ENCODE peak calls at places on chromosomes 5 and 9, in five cellular contexts. One of them, this sample, is unnamed.
A peak's percentile ranks its signal among the peaks of the same experiment; 100 is the strongest.

GRCh38 chr5:59069438-59070079 is 486.7 kb downstream of the RAB3C start:
- DNase-seq in Peyer's patch: no peak
- DNase-seq in heart right ventricle: peak; percentile 37
- DNase-seq in Panc1: no peak
- DNase-seq in lower lobe of right lung: no peak
- DNase-seq in this sample: peak; percentile 66

GRCh38 chr5:131635755-131636479 is 888 bp upstream of the RAPGEF6 start:
- DNase-seq in Peyer's patch: no peak
- DNase-seq in heart right ventricle: no peak
- DNase-seq in Panc1: no peak
- DNase-seq in lower lobe of right lung: no peak
- DNase-seq in this sample: no peak

GRCh38 chr5:1502046-1502736 is 21.6 kb downstream of the LPCAT1 start:
- DNase-seq in Peyer's patch: no peak
- DNase-seq in heart right ventricle: peak; percentile 36
- DNase-seq in Panc1: no peak
- DNase-seq in lower lobe of right lung: peak; percentile 87
- DNase-seq in this sample: peak; percentile 66

GRCh38 chr5:137960141-137960540 is 70.9 kb downstream of the PKD2L2 start:
- DNase-seq in Peyer's patch: no peak
- DNase-seq in heart right ventricle: no peak
- DNase-seq in Panc1: no peak
- DNase-seq in lower lobe of right lung: no peak
- DNase-seq in this sample: no peak

GRCh38 chr5:135980650-135981049 is 25.9 kb upstream of the LECT2 start:
- DNase-seq in Peyer's patch: no peak
- DNase-seq in heart right ventricle: no peak
- DNase-seq in Panc1: no peak
- DNase-seq in lower lobe of right lung: no peak
- DNase-seq in this sample: no peak

GRCh38 chr5:163350083-163350482 is 87.3 kb upstream of the CCNG1 start:
- DNase-seq in Peyer's patch: no peak
- DNase-seq in heart right ventricle: no peak
- DNase-seq in Panc1: no peak
- DNase-seq in lower lobe of right lung: no peak
- DNase-seq in this sample: no peak

GRCh38 chr5:105794578-105794977 is 1876.2 kb downstream of the EFNA5 start:
- DNase-seq in Peyer's patch: no peak
- DNase-seq in heart right ventricle: no peak
- DNase-seq in Panc1: no peak
- DNase-seq in lower lobe of right lung: no peak
- DNase-seq in this sample: no peak

GRCh38 chr5:126776499-126777256 is at the start of gene LMNB1:
- DNase-seq in Peyer's patch: peak; percentile 97
- DNase-seq in heart right ventricle: peak; percentile 93
- DNase-seq in Panc1: peak; percentile 76
- DNase-seq in lower lobe of right lung: peak; percentile 96
- DNase-seq in this sample: peak; percentile 95

GRCh38 chr5:116494784-116495480 is 79.7 kb downstream of the SEMA6A start:
- DNase-seq in Peyer's patch: no peak
- DNase-seq in heart right ventricle: no peak
- DNase-seq in Panc1: no peak
- DNase-seq in lower lobe of right lung: no peak
- DNase-seq in this sample: no peak

DNA sequence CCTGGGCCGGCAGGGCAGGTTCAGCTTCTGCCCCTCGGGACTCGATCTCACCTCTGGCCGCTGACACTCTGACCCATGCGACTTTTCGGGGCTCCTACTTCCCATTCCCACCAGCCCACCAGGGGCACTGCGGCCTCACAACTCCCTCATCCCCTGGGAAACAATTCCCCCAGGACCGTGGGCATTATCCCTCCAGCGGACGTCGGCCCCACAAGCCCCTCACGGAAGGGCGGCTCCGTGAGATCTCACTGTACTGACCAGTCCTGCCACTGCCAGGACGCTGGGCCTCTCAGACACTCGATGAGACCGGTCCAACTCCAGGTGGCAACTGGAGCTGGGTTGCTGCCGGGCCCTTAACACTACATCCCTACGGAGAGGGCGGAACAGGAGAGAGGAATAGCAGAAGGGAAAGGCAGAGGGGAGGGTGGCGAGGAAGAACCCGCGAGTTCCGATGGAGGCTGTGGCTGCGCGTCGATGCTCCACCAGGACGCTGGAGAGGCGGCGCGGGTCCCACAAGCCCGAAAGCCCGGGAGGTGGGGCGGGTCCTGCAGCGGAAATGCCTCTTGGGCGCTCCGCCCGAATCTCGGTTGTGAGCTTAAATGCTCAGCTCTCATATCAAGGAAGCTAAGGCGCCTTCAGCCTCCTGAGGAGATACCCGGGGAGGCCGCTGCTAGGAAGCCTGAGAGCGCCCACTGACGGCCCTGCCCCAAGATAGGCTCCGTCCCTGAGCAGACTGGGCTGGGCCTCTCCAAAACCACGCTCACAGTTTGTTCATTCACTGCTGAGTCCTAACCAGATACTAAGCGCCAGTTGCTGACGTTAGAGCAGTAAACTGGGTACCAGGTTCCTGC is 36.3 kb downstream of the VCP start:
- DNase-seq in Peyer's patch: no peak
- DNase-seq in heart right ventricle: peak; percentile 46
- DNase-seq in Panc1: no peak
- DNase-seq in lower lobe of right lung: peak; percentile 64
- DNase-seq in this sample: peak; percentile 70
- H3K27ac ChIP-seq in Peyer's patch: no peak overlapping the region
- H3K27ac ChIP-seq in heart right ventricle: peak overlapping the region; percentile 50
- H3K27ac ChIP-seq in Panc1: no peak overlapping the region
- H3K27ac ChIP-seq in lower lobe of right lung: peak overlapping the region; percentile 28
- H3K27ac ChIP-seq in this sample: peak overlapping the region; percentile 21

GRCh38 chr9:98848450-98849149 is 41.1 kb downstream of the GALNT12 start:
- DNase-seq in Peyer's patch: peak; percentile 92
- DNase-seq in heart right ventricle: peak; percentile 89
- DNase-seq in Panc1: peak; percentile 70
- DNase-seq in lower lobe of right lung: peak; percentile 91
- DNase-seq in this sample: peak; percentile 93
- H3K36me3 ChIP-seq in Peyer's patch: peaks cover 26% of the 10 kb centered on the region
- H3K36me3 ChIP-seq in heart right ventricle: no peaks in the 10 kb centered on the region
- H3K36me3 ChIP-seq in Panc1: no peaks in the 10 kb centered on the region
- H3K36me3 ChIP-seq in lower lobe of right lung: peaks cover 6% of the 10 kb centered on the region
- H3K36me3 ChIP-seq in this sample: no peaks in the 10 kb centered on the region

GRCh38 chr5:50923768-50924113 is 257.3 kb downstream of the PARP8 start:
- DNase-seq in Peyer's patch: no peak
- DNase-seq in heart right ventricle: no peak
- DNase-seq in Panc1: no peak
- DNase-seq in lower lobe of right lung: no peak
- DNase-seq in this sample: no peak

GRCh38 chr5:50934343-50934742 is 267.9 kb downstream of the PARP8 start:
- DNase-seq in Peyer's patch: no peak
- DNase-seq in heart right ventricle: no peak
- DNase-seq in Panc1: no peak
- DNase-seq in lower lobe of right lung: no peak
- DNase-seq in this sample: no peak

GRCh38 chr5:50927953-50928352 is 261.5 kb downstream of the PARP8 start:
- DNase-seq in Peyer's patch: no peak
- DNase-seq in heart right ventricle: no peak
- DNase-seq in Panc1: no peak
- DNase-seq in lower lobe of right lung: no peak
- DNase-seq in this sample: no peak

DNA sequence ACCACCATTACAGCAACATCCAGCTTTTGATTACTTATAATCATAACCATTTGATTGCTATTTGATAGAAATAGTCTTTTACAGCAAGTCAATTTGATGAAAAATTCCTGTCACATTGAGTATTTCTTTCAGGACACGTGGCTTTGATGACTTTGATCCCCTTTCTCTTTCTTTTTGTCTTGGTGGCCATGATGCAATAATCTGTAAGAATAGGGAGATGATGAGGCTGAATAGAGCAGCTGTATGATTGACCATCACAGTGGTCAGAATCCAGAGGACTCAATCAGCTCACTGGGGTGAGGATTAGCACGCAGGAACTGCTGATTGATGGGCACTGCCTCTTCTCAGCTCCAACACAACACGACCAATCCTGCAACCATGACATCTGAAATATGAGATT is 262.7 kb downstream of the PARP8 start:
- DNase-seq in Peyer's patch: no peak
- DNase-seq in heart right ventricle: no peak
- DNase-seq in Panc1: no peak
- DNase-seq in lower lobe of right lung: no peak
- DNase-seq in this sample: no peak
- H3K9me3 ChIP-seq in Peyer's patch: no peaks in the 10 kb centered on the region
- H3K9me3 ChIP-seq in heart right ventricle: no peaks in the 10 kb centered on the region
- H3K9me3 ChIP-seq in Panc1: no peaks in the 10 kb centered on the region
- H3K9me3 ChIP-seq in lower lobe of right lung: no peaks in the 10 kb centered on the region
- H3K9me3 ChIP-seq in this sample: no peaks in the 10 kb centered on the region

GRCh38 chr9:16246785-16247184 is 623.7 kb downstream of the BNC2 start:
- DNase-seq in Peyer's patch: no peak
- DNase-seq in heart right ventricle: no peak
- DNase-seq in Panc1: no peak
- DNase-seq in lower lobe of right lung: no peak
- DNase-seq in this sample: no peak

GRCh38 chr9:16243798-16244197 is 626.7 kb downstream of the BNC2 start:
- DNase-seq in Peyer's patch: no peak
- DNase-seq in heart right ventricle: no peak
- DNase-seq in Panc1: no peak
- DNase-seq in lower lobe of right lung: no peak
- DNase-seq in this sample: no peak

GRCh38 chr9:16248816-16249215 is 621.7 kb downstream of the BNC2 start:
- DNase-seq in Peyer's patch: no peak
- DNase-seq in heart right ventricle: no peak
- DNase-seq in Panc1: no peak
- DNase-seq in lower lobe of right lung: no peak
- DNase-seq in this sample: no peak

GRCh38 chr9:16247188-16247875 is 623.1 kb downstream of the BNC2 start:
- DNase-seq in Peyer's patch: no peak
- DNase-seq in heart right ventricle: no peak
- DNase-seq in Panc1: no peak
- DNase-seq in lower lobe of right lung: no peak
- DNase-seq in this sample: no peak

GRCh38 chr9:16245756-16246440 is 624.6 kb downstream of the BNC2 start:
- DNase-seq in Peyer's patch: no peak
- DNase-seq in heart right ventricle: no peak
- DNase-seq in Panc1: no peak
- DNase-seq in lower lobe of right lung: no peak
- DNase-seq in this sample: no peak
- H3K27ac ChIP-seq in Peyer's patch: no peak overlapping the region
- H3K27ac ChIP-seq in heart right ventricle: peak overlapping the region; percentile 59
- H3K27ac ChIP-seq in Panc1: no peak overlapping the region
- H3K27ac ChIP-seq in lower lobe of right lung: no peak overlapping the region
- H3K27ac ChIP-seq in this sample: no peak overlapping the region

DNA sequence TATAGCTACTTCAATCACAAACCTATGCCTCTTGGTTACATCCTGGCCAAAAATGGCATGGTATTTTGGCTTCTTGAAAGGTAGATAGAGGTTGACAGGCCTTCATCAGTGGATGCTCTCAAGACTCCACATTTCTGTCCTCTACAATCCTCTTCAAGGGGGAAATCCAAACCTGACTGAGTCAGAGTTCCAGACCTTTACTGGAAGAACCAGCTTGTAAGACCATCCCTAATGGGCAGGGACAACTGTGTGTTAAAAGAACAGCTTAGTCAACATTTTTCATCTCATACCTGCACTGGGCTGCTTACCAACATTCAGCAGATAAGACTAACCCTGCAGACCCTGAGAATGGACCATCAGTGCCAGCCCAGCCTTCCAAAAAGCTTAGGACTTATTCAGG is 155.7 kb downstream of the CDK5RAP2 start:
- DNase-seq in Peyer's patch: no peak
- DNase-seq in heart right ventricle: no peak
- DNase-seq in Panc1: no peak
- DNase-seq in lower lobe of right lung: no peak
- DNase-seq in this sample: no peak
- H3K36me3 ChIP-seq in Peyer's patch: peaks cover 32% of the 10 kb centered on the region
- H3K36me3 ChIP-seq in heart right ventricle: no peaks in the 10 kb centered on the region
- H3K36me3 ChIP-seq in Panc1: no peaks in the 10 kb centered on the region
- H3K36me3 ChIP-seq in lower lobe of right lung: peaks cover 51% of the 10 kb centered on the region
- H3K36me3 ChIP-seq in this sample: peaks cover 29% of the 10 kb centered on the region

GRCh38 chr9:96751815-96752214 is 26.1 kb downstream of the ZNF510 start:
- DNase-seq in Peyer's patch: no peak
- DNase-seq in heart right ventricle: no peak
- DNase-seq in Panc1: no peak
- DNase-seq in lower lobe of right lung: no peak
- DNase-seq in this sample: no peak
- H3K9me3 ChIP-seq in Peyer's patch: no peaks in the 10 kb centered on the region
- H3K9me3 ChIP-seq in heart right ventricle: peaks cover 99% of the 10 kb centered on the region
- H3K9me3 ChIP-seq in Panc1: peaks cover 57% of the 10 kb centered on the region
- H3K9me3 ChIP-seq in lower lobe of right lung: peaks cover 100% of the 10 kb centered on the region
- H3K9me3 ChIP-seq in this sample: peaks cover 13% of the 10 kb centered on the region

GRCh38 chr9:6384732-6385131 is 28.3 kb upstream of the UHRF2 start:
- DNase-seq in Peyer's patch: no peak
- DNase-seq in heart right ventricle: no peak
- DNase-seq in Panc1: no peak
- DNase-seq in lower lobe of right lung: no peak
- DNase-seq in this sample: no peak
- H3K27ac ChIP-seq in Peyer's patch: no peak overlapping the region
- H3K27ac ChIP-seq in heart right ventricle: peak overlapping the region; percentile 26
- H3K27ac ChIP-seq in Panc1: no peak overlapping the region
- H3K27ac ChIP-seq in lower lobe of right lung: no peak overlapping the region
- H3K27ac ChIP-seq in this sample: no peak overlapping the region

GRCh38 chr5:169731221-169731620 is 94.1 kb downstream of the DOCK2 start:
- DNase-seq in Peyer's patch: no peak
- DNase-seq in heart right ventricle: no peak
- DNase-seq in Panc1: no peak
- DNase-seq in lower lobe of right lung: no peak
- DNase-seq in this sample: no peak

GRCh38 chr5:169740435-169740834 is 103.4 kb downstream of the DOCK2 start:
- DNase-seq in Peyer's patch: no peak
- DNase-seq in heart right ventricle: no peak
- DNase-seq in Panc1: no peak
- DNase-seq in lower lobe of right lung: no peak
- DNase-seq in this sample: no peak

GRCh38 chr5:169736653-169737052 is 99.6 kb downstream of the DOCK2 start:
- DNase-seq in Peyer's patch: no peak
- DNase-seq in heart right ventricle: no peak
- DNase-seq in Panc1: no peak
- DNase-seq in lower lobe of right lung: no peak
- DNase-seq in this sample: no peak

DNA sequence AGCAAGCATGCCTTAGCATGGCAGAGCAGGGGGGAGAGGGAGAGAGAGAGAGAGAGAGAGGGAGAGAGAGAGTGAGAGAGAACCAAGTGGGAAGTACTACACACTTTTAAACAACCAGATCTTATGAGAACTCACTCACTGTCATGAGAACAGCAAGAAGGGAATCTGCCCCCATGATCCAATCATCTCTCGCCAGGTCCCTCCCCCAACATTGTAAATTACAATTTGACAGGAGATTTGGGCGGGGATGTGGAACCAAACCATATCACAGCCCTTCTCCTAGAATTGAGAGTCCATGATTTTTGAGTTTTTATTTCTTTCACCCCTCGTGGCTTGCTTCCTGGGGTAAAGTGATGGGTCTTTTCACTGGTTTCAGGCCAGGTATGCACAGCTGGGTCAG is 98.8 kb downstream of the DOCK2 start:
- DNase-seq in Peyer's patch: no peak
- DNase-seq in heart right ventricle: no peak
- DNase-seq in Panc1: no peak
- DNase-seq in lower lobe of right lung: no peak
- DNase-seq in this sample: no peak
- H3K36me3 ChIP-seq in Peyer's patch: no peaks in the 10 kb centered on the region
- H3K36me3 ChIP-seq in heart right ventricle: no peaks in the 10 kb centered on the region
- H3K36me3 ChIP-seq in Panc1: no peaks in the 10 kb centered on the region
- H3K36me3 ChIP-seq in lower lobe of right lung: no peaks in the 10 kb centered on the region
- H3K36me3 ChIP-seq in this sample: no peaks in the 10 kb centered on the region